ENCODE peak calls at places on chromosomes 13 and 19, in seven cellular contexts. O is Panc1; C is cerebellum; P is NT2/D1; B is CD4-positive, alpha-beta T cell; F is right lobe of liver; I is stimulated activated CD4-positive, alpha-beta T cell treated with anti-CD3 and anti-CD28 coated beads, Interleukin-2, amount 100 ng/mL, for 4 hours. D is an unnamed sample.

GRCh38 chr19:9793051-9793591 is 24.6 kb upstream of the ZNF846 start:
- DNase-seq in O (no peak), C (peak; percentile 23), P (peak; percentile 13), B (peak; percentile 38), F (peak; percentile 66), I (peak; percentile 63), D (no peak)

GRCh38 chr13:26599885-26600284 is 42.4 kb downstream of the WASF3 start:
- DNase-seq in O (no peak), C (no peak), P (no peak), B (no peak), F (no peak), I (no peak), D (no peak)

GRCh38 chr19:6216996-6217751 is 62.6 kb downstream of the MLLT1 start:
- DNase-seq in O (no peak), C (no peak), P (peak; percentile 95), B (no peak), F (peak; percentile 24), I (no peak), D (peak; percentile 56)

GRCh38 chr13:109166807-109167206 is 537.4 kb downstream of the MYO16 start:
- DNase-seq in O (no peak), C (no peak), P (no peak), B (no peak), F (no peak), I (no peak), D (no peak)

GRCh38 chr19:34309368-34310138 is 55.2 kb downstream of the GARRE1 start:
- DNase-seq in O (no peak), C (no peak), P (no peak), B (no peak), F (no peak), I (no peak), D (no peak)

GRCh38 chr13:59398127-59398526 is 765.6 kb downstream of the DIAPH3 start:
- DNase-seq in O (no peak), C (no peak), P (no peak), B (no peak), F (peak; percentile 43), I (no peak), D (no peak)

GRCh38 chr13:33642374-33643065 is 175.4 kb upstream of the RFC3 start:
- DNase-seq in O (no peak), C (no peak), P (no peak), B (no peak), F (peak; percentile 64), I (no peak), D (no peak)

GRCh38 chr13:112096959-112097358 is 30.0 kb downstream of the SOX1 start:
- DNase-seq in O (no peak), C (no peak), P (no peak), B (no peak), F (no peak), I (no peak), D (no peak)

GRCh38 chr13:28830580-28830979 is 10.4 kb downstream of the MTUS2 start:
- DNase-seq in O (no peak), C (no peak), P (no peak), B (no peak), F (no peak), I (no peak), D (no peak)

GRCh38 chr19:41552558-41552957 is 23.4 kb upstream of the CEACAM21 start:
- DNase-seq in O (no peak), C (no peak), P (no peak), B (no peak), F (no peak), I (no peak), D (no peak)

GRCh38 chr13:86085890-86086289 is 286.7 kb upstream of the SLITRK6 start:
- DNase-seq in O (no peak), C (no peak), P (no peak), B (no peak), F (no peak), I (no peak), D (peak; percentile 5)

GRCh38 chr13:51825165-51825592 is 19.8 kb downstream of the TMEM272 start:
- DNase-seq in O (no peak), C (no peak), P (no peak), B (no peak), F (no peak), I (no peak), D (no peak)

GRCh38 chr19:44341794-44342193 is 14.7 kb downstream of the ZNF112 start:
- DNase-seq in O (no peak), C (no peak), P (no peak), B (no peak), F (no peak), I (no peak), D (no peak)

GRCh38 chr13:21557995-21558394 is 46.0 kb downstream of the MICU2 start:
- DNase-seq in O (no peak), C (no peak), P (peak; percentile 3), B (no peak), F (no peak), I (no peak), D (peak; percentile 16)

GRCh38 chr13:69683921-69684663 is 423.5 kb upstream of the ATXN8OS start:
- DNase-seq in O (no peak), C (no peak), P (no peak), B (no peak), F (no peak), I (no peak), D (no peak)

GRCh38 chr13:110957181-110957884 is 42.5 kb upstream of the ANKRD10 start:
- DNase-seq in O (no peak), C (no peak), P (no peak), B (no peak), F (no peak), I (no peak), D (no peak)

GRCh38 chr19:5503598-5503997 is 48.4 kb downstream of the ZNRF4 start:
- DNase-seq in O (no peak), C (no peak), P (no peak), B (no peak), F (no peak), I (no peak), D (no peak)

GRCh38 chr19:14237011-14237941 is 31.3 kb upstream of the ADGRL1 start:
- DNase-seq in O (no peak), C (no peak), P (no peak), B (no peak), F (no peak), I (no peak), D (no peak)

D was measured in COLO829.